ENCODE peak calls at places on chromosomes 16 and 17, in seven cellular contexts. N is astrocyte of the spinal cord, B is psoas muscle, J is cardiac fibroblast, W is prostate gland, D is AG10803, X is suprapubic skin. Z is an unnamed sample.
A peak's percentile ranks its signal among the peaks of the same experiment; 100 is the strongest.

GRCh38 chr16:3732171-3732570 is 14.8 kb upstream of the TRAP1 start:
- DNase-seq in N (no peak), B (no peak), J (no peak), W (no peak), D (no peak), X (no peak), Z (no peak)

GRCh38 chr16:89917773-89918452 is 749 bp upstream of the MC1R start:
- DNase-seq in N (peak; percentile 93), B (peak; percentile 85), J (peak; percentile 96), W (peak; percentile 43), D (peak; percentile 90), X (peak; percentile 89), Z (peak; percentile 91)

GRCh38 chr17:64632606-64633005 is 29.5 kb downstream of the SMURF2 start:
- DNase-seq in N (no peak), B (no peak), J (peak; percentile 30), W (no peak), D (peak; percentile 79), X (no peak), Z (peak; percentile 81)

GRCh38 chr17:2855063-2855600 is 58.9 kb downstream of the RAP1GAP2 start:
- DNase-seq in N (no peak), B (no peak), J (no peak), W (no peak), D (no peak), X (no peak), Z (no peak)

GRCh38 chr16:57608462-57609113 is 19.8 kb upstream of the ADGRG1 start:
- DNase-seq in N (no peak), B (no peak), J (no peak), W (no peak), D (no peak), X (no peak), Z (no peak)

GRCh38 chr17:21357281-21357680 is 18.9 kb upstream of the KCNJ12 start:
- DNase-seq in N (no peak), B (peak; percentile 16), J (no peak), W (no peak), D (no peak), X (no peak), Z (no peak)

GRCh38 chr17:33501185-33501584 is 208.1 kb upstream of the ASIC2 start:
- DNase-seq in N (no peak), B (no peak), J (no peak), W (no peak), D (no peak), X (no peak), Z (no peak)

GRCh38 chr16:4693956-4694663 is 748 bp downstream of the NUDT16L1 start:
- DNase-seq in N (peak; percentile 33), B (peak; percentile 73), J (peak; percentile 63), W (no peak), D (peak; percentile 46), X (peak; percentile 73), Z (peak; percentile 84)

GRCh38 chr17:82977586-82977985 is 101.8 kb upstream of the METRNL start:
- DNase-seq in N (no peak), B (no peak), J (no peak), W (no peak), D (no peak), X (no peak), Z (no peak)

GRCh38 chr16:68401871-68402747 is 46.2 kb downstream of the SMPD3 start:
- DNase-seq in N (peak; percentile 85), B (no peak), J (peak; percentile 5), W (no peak), D (peak; percentile 75), X (no peak), Z (peak; percentile 25)

GRCh38 chr17:34761646-34762045 is 182.3 kb downstream of the TMEM132E start:
- DNase-seq in N (no peak), B (no peak), J (no peak), W (no peak), D (no peak), X (no peak), Z (no peak)

GRCh38 chr16:88804552-88805339 is 1.2 kb downstream of the CDT1 start:
- DNase-seq in N (no peak), B (peak; percentile 54), J (no peak), W (no peak), D (no peak), X (no peak), Z (no peak)

GRCh38 chr17:876272-876671 is 94.1 kb downstream of the MRM3 start:
- DNase-seq in N (no peak), B (no peak), J (no peak), W (no peak), D (no peak), X (no peak), Z (no peak)

GRCh38 chr17:7803981-7804380 is 30.0 kb upstream of the KDM6B start:
- DNase-seq in N (no peak), B (no peak), J (peak; percentile 46), W (peak; percentile 32), D (peak; percentile 7), X (no peak), Z (no peak)

GRCh38 chr16:89821438-89822187 is 5.2 kb upstream of the FANCA start:
- DNase-seq in N (no peak), B (peak; percentile 10), J (no peak), W (no peak), D (no peak), X (no peak), Z (no peak)

GRCh38 chr16:77949445-77949844 is 72.9 kb upstream of the CLEC3A start:
- DNase-seq in N (no peak), B (no peak), J (no peak), W (no peak), D (no peak), X (no peak), Z (no peak)

GRCh38 chr16:89115216-89115949 is 21.7 kb downstream of the ACSF3 start:
- DNase-seq in N (peak; percentile 31), B (peak; percentile 84), J (peak; percentile 37), W (peak; percentile 13), D (no peak), X (peak; percentile 80), Z (peak; percentile 40)

GRCh38 chr16:89357055-89357454 is 133.3 kb downstream of the ANKRD11 start:
- DNase-seq in N (no peak), B (peak; percentile 51), J (no peak), W (no peak), D (no peak), X (no peak), Z (no peak)

GRCh38 chr17:76123127-76123499 is 17.9 kb downstream of the FOXJ1 start:
- DNase-seq in N (no peak), B (no peak), J (no peak), W (no peak), D (no peak), X (no peak), Z (no peak)

GRCh38 chr17:6166492-6167179 is 96.5 kb downstream of the WSCD1 start:
- DNase-seq in N (no peak), B (no peak), J (no peak), W (no peak), D (no peak), X (no peak), Z (no peak)

GRCh38 chr17:81453712-81454111 is 58.5 kb downstream of the BAHCC1 start:
- DNase-seq in N (no peak), B (no peak), J (no peak), W (no peak), D (no peak), X (no peak), Z (no peak)

GRCh38 chr16:1381655-1382406 is 30.1 kb downstream of the GNPTG start:
- DNase-seq in N (no peak), B (no peak), J (no peak), W (no peak), D (no peak), X (no peak), Z (peak; percentile 8)

GRCh38 chr16:72309001-72309400 is 137.0 kb upstream of the PMFBP1 start:
- DNase-seq in N (no peak), B (no peak), J (no peak), W (no peak), D (no peak), X (no peak), Z (no peak)

GRCh38 chr17:50199651-50200446 is 1.6 kb downstream of the COL1A1 start:
- DNase-seq in N (peak; percentile 98), B (peak; percentile 87), J (peak; percentile 99), W (peak; percentile 95), D (peak; percentile 93), X (peak; percentile 94), Z (peak; percentile 97)

GRCh38 chr17:50199211-50199633 is 2.2 kb downstream of the COL1A1 start:
- DNase-seq in N (no peak), B (peak; percentile 56), J (peak; percentile 20), W (no peak), D (peak; percentile 48), X (no peak), Z (no peak)

GRCh38 chr17:50196036-50196435 is 5.4 kb downstream of the COL1A1 start:
- DNase-seq in N (no peak), B (peak; percentile 39), J (no peak), W (no peak), D (peak; percentile 29), X (no peak), Z (no peak)

GRCh38 chr17:50196826-50197225 is 4.6 kb downstream of the COL1A1 start:
- DNase-seq in N (peak; percentile 56), B (peak; percentile 59), J (peak; percentile 55), W (no peak), D (peak; percentile 90), X (no peak), Z (peak; percentile 72)

DNA sequence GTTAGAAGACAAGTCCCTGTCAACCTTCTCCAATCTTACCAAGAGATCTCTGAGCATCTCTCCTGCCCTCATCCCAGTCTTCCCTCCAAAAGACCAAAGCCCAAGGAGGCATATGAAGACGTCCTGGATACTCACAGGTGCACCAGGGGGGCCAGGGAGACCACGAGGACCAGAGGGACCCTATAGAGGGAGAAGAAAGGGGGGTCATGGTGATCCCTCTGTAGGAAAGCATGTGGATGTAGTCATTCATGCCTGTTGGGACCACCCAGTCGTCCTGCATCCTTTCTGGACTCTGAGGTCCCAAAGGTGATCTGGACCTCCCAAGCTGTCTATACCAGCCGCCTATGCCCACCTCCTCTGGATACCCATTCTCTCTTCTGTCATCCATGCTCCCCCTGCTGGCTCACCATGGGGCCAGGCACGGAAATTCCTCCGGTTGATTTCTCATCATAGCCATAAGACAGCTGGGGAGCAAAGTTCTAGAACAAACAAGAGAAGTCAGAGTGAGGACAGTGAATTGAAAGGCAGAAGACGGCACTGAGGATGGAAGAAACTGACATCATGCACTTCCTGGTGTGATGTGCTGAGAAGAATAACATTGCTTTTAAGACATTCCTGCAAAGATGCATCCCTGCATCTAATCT is 3.3 kb downstream of the COL1A1 start:
- DNase-seq in N (peak; percentile 64), B (peak; percentile 64), J (peak; percentile 76), W (peak; percentile 64), D (peak; percentile 60), X (no peak), Z (peak; percentile 70)
- H3K4me3 ChIP-seq in N (peak overlapping the region; percentile 100), B (no peak overlapping the region), J (peak overlapping the region; percentile 92), W (no peak overlapping the region), D (peak overlapping the region; percentile 100), X (no peak overlapping the region), Z (peak overlapping the region; percentile 100)

GRCh38 chr17:11797803-11798202 is 199.5 kb downstream of the ZNF18 start:
- DNase-seq in N (no peak), B (no peak), J (no peak), W (no peak), D (no peak), X (no peak), Z (no peak)
- TF ChIP-seq CTCF in N (no peak), B (no peak), J (peak; percentile 14), W (no peak), D (no peak), X (no peak), Z (no peak)

GRCh38 chr17:79842656-79843474 is 3.6 kb upstream of the CBX4 start:
- DNase-seq in N (no peak), B (no peak), J (no peak), W (no peak), D (no peak), X (no peak), Z (no peak)
- H3K4me3 ChIP-seq in N (peak overlapping the region; percentile 41), B (peak overlapping the region; percentile 73), J (no peak overlapping the region), W (peak overlapping the region; percentile 39), D (no peak overlapping the region), X (peak overlapping the region; percentile 61), Z (peak overlapping the region; percentile 58)

GRCh38 chr16:31507929-31508705 is at the start of gene RUSF1:
- DNase-seq in N (peak; percentile 93), B (peak; percentile 96), J (peak; percentile 92), W (peak; percentile 91), D (peak; percentile 90), X (peak; percentile 93), Z (peak; percentile 94)
- TF ChIP-seq CTCF in N (no peak), B (no peak), J (no peak), W (peak; percentile 28), D (no peak), X (no peak), Z (no peak)